ENCODE peak calls at places on chromosome 9, in six cellular contexts. U is A549, Q is transverse colon, I is K562, F is sigmoid colon, D is stomach. C is an unnamed sample. For H3K4me1, the result is how much of the 10 kb centered on the place peaks cover.

GRCh38 chr9:61674465-61674864 is 484.6 kb downstream of the SPATA31A7 start:
- DNase-seq in U (no peak), I (no peak), Q (no peak), D (no peak), F (no peak), C (no peak)

GRCh38 chr9:82675605-82676004 is 387.3 kb downstream of the RASEF start:
- DNase-seq in Q (no peak), U (no peak), D (no peak), I (no peak), F (no peak), C (no peak)

GRCh38 chr9:16207161-16207560 is 654.3 kb downstream of the CCDC171 start:
- DNase-seq in I (no peak), D (no peak), Q (no peak), U (no peak), F (peak), C (peak)

GRCh38 chr9:75545292-75545691 is 345.2 kb upstream of the PCSK5 start:
- DNase-seq in D (no peak), U (no peak), I (no peak), F (no peak), Q (no peak), C (no peak)

GRCh38 chr9:134531251-134531970 is 110.2 kb upstream of the COL5A1 start:
- DNase-seq in Q (no peak), U (no peak), I (no peak), D (peak), F (no peak), C (no peak)

GRCh38 chr9:127066775-127067111 is 55.7 kb downstream of the ANGPTL2 start:
- DNase-seq in D (no peak), U (no peak), I (no peak), F (no peak), Q (no peak), C (no peak)

GRCh38 chr9:101566904-101567724 is 27.7 kb downstream of the PPP3R2 start:
- DNase-seq in D (no peak), I (peak), F (no peak), Q (no peak), U (peak), C (no peak)

GRCh38 chr9:33921967-33922895 is 105.3 kb downstream of the UBE2R2 start:
- DNase-seq in U (peak), F (no peak), I (peak), D (no peak), Q (no peak), C (no peak)

GRCh38 chr9:116190595-116190994 is 37.0 kb downstream of the PAPPA start:
- DNase-seq in Q (no peak), I (no peak), U (no peak), F (no peak), D (no peak), C (no peak)

GRCh38 chr9:109765821-109766220 is 14.2 kb upstream of the PALM2AKAP2 start:
- DNase-seq in I (no peak), Q (no peak), U (no peak), D (no peak), F (no peak), C (no peak)

GRCh38 chr9:98611986-98612505 is 96.7 kb downstream of the GABBR2 start:
- DNase-seq in Q (no peak), D (peak), F (no peak), U (no peak), I (no peak), C (no peak)

GRCh38 chr9:20835364-20836286 is 151.6 kb downstream of the FOCAD start:
- DNase-seq in Q (no peak), I (no peak), D (no peak), F (no peak), U (no peak), C (no peak)

GRCh38 chr9:35518212-35518917 is 28.5 kb downstream of the RUSC2 start:
- DNase-seq in U (peak), I (no peak), D (peak), F (no peak), Q (no peak), C (no peak)

GRCh38 chr9:137590123-137590468 is 216 bp downstream of the ZMYND19 start:
- DNase-seq in U (no peak), D (no peak), Q (no peak), I (peak), F (no peak), C (no peak)

GRCh38 chr9:136858844-136859757 is 7.0 kb downstream of the MAMDC4 start:
- DNase-seq in D (peak), Q (peak), F (peak), I (no peak), U (no peak), C (peak)

GRCh38 chr9:95667789-95668188 is 151.0 kb upstream of the PTCH1 start:
- DNase-seq in U (no peak), D (no peak), F (no peak), Q (no peak), I (no peak), C (no peak)

GRCh38 chr9:73916016-73916673 is 581.0 kb upstream of the RORB start:
- DNase-seq in U (no peak), I (peak), D (no peak), F (no peak), Q (no peak), C (no peak)

GRCh38 chr9:133513214-133514088 is 11.3 kb downstream of the MYMK start:
- DNase-seq in F (no peak), Q (no peak), I (no peak), U (no peak), D (no peak), C (no peak)

GRCh38 chr9:121331549-121331948 is 38.5 kb downstream of the STOM start:
- DNase-seq in D (no peak), Q (no peak), I (no peak), U (no peak), F (no peak), C (no peak)

GRCh38 chr9:124774131-124774978 is 2.6 kb upstream of the OLFML2A start:
- DNase-seq in D (peak), Q (peak), F (peak), U (peak), I (peak), C (peak)

GRCh38 chr9:117409321-117409720 is 5.5 kb downstream of the ASTN2 start:
- DNase-seq in F (no peak), Q (no peak), I (no peak), D (no peak), U (no peak), C (no peak)

GRCh38 chr9:114083693-114084092 is 5.6 kb upstream of the AMBP start:
- DNase-seq in D (no peak), U (no peak), F (peak), I (no peak), Q (no peak), C (no peak)

GRCh38 chr9:29691758-29692407 is 2118.6 kb upstream of the C9orf72 start:
- DNase-seq in Q (no peak), D (no peak), F (no peak), U (no peak), I (no peak), C (no peak)

GRCh38 chr9:77291714-77292113 is 114.4 kb downstream of the VPS13A start:
- DNase-seq in U (peak), I (peak), Q (no peak), F (no peak), D (no peak), C (no peak)

GRCh38 chr9:77495834-77496671 is 152.1 kb downstream of the GNA14 start:
- DNase-seq in F (peak), I (no peak), D (no peak), Q (no peak), U (peak), C (no peak)

GRCh38 chr9:134455951-134456739 is 129.9 kb downstream of the RXRA start:
- DNase-seq in U (peak), Q (peak), D (peak), F (peak), I (no peak), C (peak)

GRCh38 chr9:109974143-109974917 is 194.3 kb downstream of the PALM2AKAP2 start:
- DNase-seq in Q (peak), D (peak), I (no peak), U (no peak), F (no peak), C (no peak)

GRCh38 chr9:98185021-98185567 is 7.3 kb downstream of the CORO2A start:
- DNase-seq in F (no peak), Q (no peak), D (no peak), U (no peak), I (no peak), C (no peak)

GRCh38 chr9:38023661-38024035 is 45.4 kb downstream of the SHB start:
- DNase-seq in D (no peak), F (no peak), I (no peak), U (no peak), Q (no peak), C (no peak)

GRCh38 chr9:38022995-38023394 is 46.0 kb downstream of the SHB start:
- DNase-seq in U (no peak), F (no peak), Q (no peak), D (peak), I (no peak), C (no peak)

GRCh38 chr9:38024036-38024681 is 44.9 kb downstream of the SHB start:
- DNase-seq in D (no peak), I (no peak), U (no peak), Q (peak), F (peak), C (peak)

GRCh38 chr9:38020251-38021076 is 48.6 kb downstream of the SHB start:
- DNase-seq in D (no peak), U (no peak), F (no peak), I (no peak), Q (no peak), C (no peak)

GRCh38 chr9:38022203-38022602 is 46.8 kb downstream of the SHB start:
- DNase-seq in Q (no peak), D (no peak), U (no peak), I (no peak), F (no peak), C (no peak)
- H3K4me1 ChIP-seq in Q (half or more), D (half or more), U (half or more), I (under half), F (half or more), C (under half)

GRCh38 chr9:7946458-7946857 is 146.9 kb upstream of the DMAC1 start:
- DNase-seq in I (no peak), D (no peak), Q (no peak), U (no peak), F (no peak), C (no peak)
- TF ChIP-seq EP300 in I (no peak), D (no peak), Q (no peak), U (no peak), F (no peak), C (no peak)

GRCh38 chr9:5628183-5628529 is 751 bp upstream of the RIC1 start:
- DNase-seq in I (no peak), U (peak), Q (no peak), D (no peak), F (no peak), C (no peak)

GRCh38 chr9:5624655-5625054 is 4.3 kb upstream of the RIC1 start:
- DNase-seq in Q (no peak), F (no peak), I (no peak), U (no peak), D (no peak), C (no peak)

GRCh38 chr9:5628530-5629311 is at the start of gene RIC1:
- DNase-seq in I (peak), D (peak), U (peak), F (peak), Q (peak), C (peak)

GRCh38 chr9:5625916-5626315 is 3.0 kb upstream of the RIC1 start:
- DNase-seq in F (no peak), U (no peak), I (no peak), D (no peak), Q (no peak), C (no peak)

GRCh38 chr9:5626727-5627634 is 1.9 kb upstream of the RIC1 start:
- DNase-seq in U (no peak), Q (peak), I (peak), F (no peak), D (no peak), C (no peak)
- TF ChIP-seq POLR2A in U (no peak), Q (peak), I (no peak), F (no peak), D (no peak), C (no peak)

GRCh38 chr9:70480405-70480980 is 66.0 kb upstream of the KLF9 start:
- DNase-seq in U (no peak), I (no peak), D (peak), Q (peak), F (peak), C (peak)

GRCh38 chr9:70478963-70479641 is 64.6 kb upstream of the KLF9 start:
- DNase-seq in D (peak), I (no peak), U (no peak), Q (peak), F (peak), C (no peak)

GRCh38 chr9:70479880-70480291 is 65.4 kb upstream of the KLF9 start:
- DNase-seq in Q (peak), D (peak), I (no peak), U (no peak), F (peak), C (peak)

GRCh38 chr9:70484232-70485130 is 70.0 kb upstream of the KLF9 start:
- DNase-seq in I (peak), F (peak), D (peak), U (peak), Q (peak), C (no peak)

DNA sequence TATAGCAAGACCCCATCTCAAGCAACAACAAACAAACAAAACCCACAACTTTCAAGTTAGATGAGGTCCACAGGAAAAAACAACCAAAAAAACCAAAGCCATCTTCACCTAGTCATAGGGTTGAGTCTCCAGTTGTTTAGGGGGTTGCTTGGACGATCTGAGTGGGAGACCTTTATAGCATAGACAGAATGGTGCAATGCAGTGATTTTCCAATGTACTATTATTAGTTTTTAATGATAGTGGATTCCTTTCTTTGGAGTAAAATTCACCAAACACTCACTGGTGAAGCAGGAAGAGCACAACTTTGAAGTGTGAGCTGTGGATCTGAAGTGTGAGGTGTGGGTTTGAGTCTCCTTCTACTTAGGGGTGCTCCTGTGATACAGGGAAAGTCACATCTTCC is 67.0 kb upstream of the KLF9 start:
- DNase-seq in U (no peak), D (no peak), Q (no peak), I (no peak), F (no peak), C (no peak)
- H3K4me1 ChIP-seq in U (under half), D (under half), Q (half or more), I (under half), F (half or more), C (under half)

GRCh38 chr9:17394868-17395488 is 183.9 kb upstream of the SH3GL2 start:
- DNase-seq in U (no peak), D (no peak), Q (no peak), F (no peak), I (no peak), C (no peak)
- TF ChIP-seq EP300 in U (no peak), D (no peak), Q (no peak), F (no peak), I (no peak), C (no peak)

C was measured in ovary.